ENCODE peak calls at places on chromosomes 12 and 14, in eight cellular contexts. One of them, this sample, is unnamed.

GRCh38 chr14:65431951-65432350 is 19.4 kb downstream of the FUT8 start:
- DNase-seq in activated naive CD8-positive, alpha-beta T cell treated with anti-CD3 and anti-CD28 coated beads for 36 hours: no peak
- DNase-seq in heart left ventricle: no peak
- DNase-seq in right cardiac atrium: no peak
- DNase-seq in NCI-H1048: no peak
- DNase-seq in GM04503: no peak
- DNase-seq in PC-3: no peak
- DNase-seq in body of pancreas: no peak
- DNase-seq in this sample: no peak

GRCh38 chr14:55571125-55571889 is 8.7 kb upstream of the KTN1 start:
- DNase-seq in activated naive CD8-positive, alpha-beta T cell treated with anti-CD3 and anti-CD28 coated beads for 36 hours: no peak
- DNase-seq in NCI-H1048: no peak
- DNase-seq in PC-3: no peak
- DNase-seq in heart left ventricle: no peak
- DNase-seq in GM04503: no peak
- DNase-seq in body of pancreas: no peak
- DNase-seq in right cardiac atrium: no peak
- DNase-seq in this sample: no peak

GRCh38 chr12:109517619-109518018 is 40.2 kb downstream of the UBE3B start:
- DNase-seq in heart left ventricle: no peak
- DNase-seq in right cardiac atrium: no peak
- DNase-seq in NCI-H1048: no peak
- DNase-seq in PC-3: no peak
- DNase-seq in body of pancreas: peak; percentile 12
- DNase-seq in activated naive CD8-positive, alpha-beta T cell treated with anti-CD3 and anti-CD28 coated beads for 36 hours: no peak
- DNase-seq in GM04503: no peak
- DNase-seq in this sample: no peak

GRCh38 chr12:5015711-5016492 is 27.8 kb upstream of the KCNA5 start:
- DNase-seq in GM04503: no peak
- DNase-seq in PC-3: no peak
- DNase-seq in right cardiac atrium: no peak
- DNase-seq in activated naive CD8-positive, alpha-beta T cell treated with anti-CD3 and anti-CD28 coated beads for 36 hours: no peak
- DNase-seq in NCI-H1048: no peak
- DNase-seq in heart left ventricle: no peak
- DNase-seq in body of pancreas: no peak
- DNase-seq in this sample: no peak

GRCh38 chr14:33918256-33918655 is 32.6 kb downstream of the EGLN3 start:
- DNase-seq in heart left ventricle: no peak
- DNase-seq in GM04503: no peak
- DNase-seq in activated naive CD8-positive, alpha-beta T cell treated with anti-CD3 and anti-CD28 coated beads for 36 hours: no peak
- DNase-seq in NCI-H1048: no peak
- DNase-seq in PC-3: no peak
- DNase-seq in right cardiac atrium: no peak
- DNase-seq in body of pancreas: no peak
- DNase-seq in this sample: no peak

GRCh38 chr12:111425655-111426054 is 19.9 kb downstream of the SH2B3 start:
- DNase-seq in right cardiac atrium: no peak
- DNase-seq in PC-3: peak; percentile 63
- DNase-seq in heart left ventricle: no peak
- DNase-seq in activated naive CD8-positive, alpha-beta T cell treated with anti-CD3 and anti-CD28 coated beads for 36 hours: no peak
- DNase-seq in NCI-H1048: no peak
- DNase-seq in GM04503: no peak
- DNase-seq in body of pancreas: no peak
- DNase-seq in this sample: no peak

GRCh38 chr12:5166976-5167375 is 123.3 kb downstream of the KCNA5 start:
- DNase-seq in body of pancreas: no peak
- DNase-seq in activated naive CD8-positive, alpha-beta T cell treated with anti-CD3 and anti-CD28 coated beads for 36 hours: no peak
- DNase-seq in right cardiac atrium: no peak
- DNase-seq in NCI-H1048: no peak
- DNase-seq in GM04503: peak; percentile 96
- DNase-seq in PC-3: peak; percentile 26
- DNase-seq in heart left ventricle: no peak
- DNase-seq in this sample: no peak

GRCh38 chr12:102478416-102479098 is 1.8 kb downstream of the IGF1 start:
- DNase-seq in heart left ventricle: no peak
- DNase-seq in PC-3: no peak
- DNase-seq in body of pancreas: no peak
- DNase-seq in right cardiac atrium: no peak
- DNase-seq in activated naive CD8-positive, alpha-beta T cell treated with anti-CD3 and anti-CD28 coated beads for 36 hours: peak; percentile 57
- DNase-seq in NCI-H1048: no peak
- DNase-seq in GM04503: no peak
- DNase-seq in this sample: peak; percentile 27

GRCh38 chr12:51360315-51360714 is 13.8 kb upstream of the CELA1 start:
- DNase-seq in GM04503: no peak
- DNase-seq in right cardiac atrium: no peak
- DNase-seq in NCI-H1048: no peak
- DNase-seq in heart left ventricle: no peak
- DNase-seq in body of pancreas: no peak
- DNase-seq in activated naive CD8-positive, alpha-beta T cell treated with anti-CD3 and anti-CD28 coated beads for 36 hours: no peak
- DNase-seq in PC-3: no peak
- DNase-seq in this sample: no peak

This sample was measured in effector memory CD8-positive, alpha-beta T cell.